ENCODE peak calls at places on chromosomes 1 and 21, in six cellular contexts. M is heart right ventricle, E is upper lobe of left lung, V is GM12878, D is thoracic aorta, J is lung. K is an unnamed sample. For H3K27me3, the result is how much of the 10 kb centered on the place peaks cover.

GRCh38 chr21:27694667-27695066 is 727.8 kb upstream of the ADAMTS5 start:
- ATAC-seq in M (no peak), E (no peak), V (no peak), D (no peak), J (no peak), K (no peak)

GRCh38 chr1:177770096-177770495 is 199.8 kb downstream of the SEC16B start:
- ATAC-seq in M (no peak), E (no peak), V (no peak), D (no peak), J (no peak), K (no peak)

GRCh38 chr21:25872271-25872670 is 137.5 kb downstream of the GABPA start:
- ATAC-seq in M (no peak), E (no peak), V (no peak), D (no peak), J (no peak), K (no peak)

GRCh38 chr1:81330521-81330920 is 470.2 kb upstream of the ADGRL2 start:
- ATAC-seq in M (peak), E (no peak), V (no peak), D (no peak), J (no peak), K (no peak)

GRCh38 chr1:10934150-10934818 is 78.2 kb upstream of the TARDBP start:
- ATAC-seq in M (peak), E (no peak), V (no peak), D (no peak), J (no peak), K (no peak)

GRCh38 chr1:66046415-66046814 is 253.7 kb downstream of the PDE4B start:
- ATAC-seq in M (no peak), E (no peak), V (no peak), D (no peak), J (no peak), K (no peak)

GRCh38 chr1:89945852-89946476 is 48.9 kb upstream of the ZNF326 start:
- ATAC-seq in M (no peak), E (no peak), V (peak), D (no peak), J (no peak), K (no peak)

GRCh38 chr1:200400556-200400955 is 9.3 kb downstream of the ZNF281 start:
- ATAC-seq in M (no peak), E (no peak), V (no peak), D (no peak), J (no peak), K (no peak)

GRCh38 chr1:160167580-160167979 is 16.2 kb downstream of the ATP1A4 start:
- ATAC-seq in M (no peak), E (no peak), V (peak), D (no peak), J (no peak), K (no peak)

GRCh38 chr1:28296401-28297220 is 32.2 kb upstream of the MED18 start:
- ATAC-seq in M (no peak), E (peak), V (no peak), D (no peak), J (no peak), K (no peak)

GRCh38 chr1:94272388-94272787 is 35.0 kb upstream of the ARHGAP29 start:
- ATAC-seq in M (no peak), E (no peak), V (no peak), D (no peak), J (no peak), K (no peak)

GRCh38 chr1:118986839-118987430 is 1.2 kb downstream of the TBX15 start:
- ATAC-seq in M (no peak), E (peak), V (no peak), D (no peak), J (no peak), K (peak)

GRCh38 chr1:204647114-204647804 is 38.3 kb downstream of the LRRN2 start:
- ATAC-seq in M (no peak), E (peak), V (peak), D (no peak), J (no peak), K (no peak)

GRCh38 chr21:25024639-25025038 is 582.6 kb downstream of the MRPL39 start:
- ATAC-seq in M (no peak), E (no peak), V (peak), D (no peak), J (no peak), K (no peak)

GRCh38 chr1:65758128-65758527 is 34.6 kb upstream of the PDE4B start:
- ATAC-seq in M (no peak), E (no peak), V (no peak), D (no peak), J (no peak), K (no peak)

GRCh38 chr1:194102607-194103006 is 916.2 kb upstream of the B3GALT2 start:
- ATAC-seq in M (no peak), E (no peak), V (peak), D (no peak), J (no peak), K (no peak)

GRCh38 chr21:46099476-46099875 is 1.6 kb downstream of the COL6A2 start:
- ATAC-seq in M (peak), E (peak), V (no peak), D (no peak), J (peak), K (no peak)

GRCh38 chr1:201007481-201007880 is 16.0 kb downstream of the KIF21B start:
- ATAC-seq in M (no peak), E (no peak), V (no peak), D (no peak), J (no peak), K (no peak)

GRCh38 chr1:8133657-8134430 is 107.7 kb upstream of the ERRFI1 start:
- ATAC-seq in M (peak), E (peak), V (no peak), D (peak), J (peak), K (peak)

GRCh38 chr1:229280921-229281320 is 10.0 kb downstream of the RAB4A start:
- ATAC-seq in M (no peak), E (no peak), V (no peak), D (no peak), J (no peak), K (no peak)

GRCh38 chr1:51354417-51354816 is 24.1 kb upstream of the TTC39A start:
- ATAC-seq in M (no peak), E (no peak), V (no peak), D (no peak), J (no peak), K (no peak)

GRCh38 chr21:35226960-35227741 is 178.0 kb upstream of the RUNX1 start:
- ATAC-seq in M (no peak), E (no peak), V (peak), D (no peak), J (no peak), K (no peak)

GRCh38 chr1:6162773-6163172 is 17.3 kb downstream of the CHD5 start:
- ATAC-seq in M (no peak), E (no peak), V (peak), D (no peak), J (no peak), K (no peak)

GRCh38 chr1:36802018-36802417 is 232.3 kb downstream of the GRIK3 start:
- ATAC-seq in M (no peak), E (no peak), V (no peak), D (no peak), J (no peak), K (no peak)

GRCh38 chr1:17370618-17371017 is 1.4 kb upstream of the PADI6 start:
- ATAC-seq in M (no peak), E (no peak), V (peak), D (no peak), J (no peak), K (no peak)

GRCh38 chr21:41043008-41043407 is 125.0 kb upstream of the BACE2 start:
- ATAC-seq in M (no peak), E (no peak), V (no peak), D (no peak), J (no peak), K (no peak)

GRCh38 chr1:212557739-212558664 is 50.6 kb upstream of the ATF3 start:
- ATAC-seq in M (peak), E (peak), V (peak), D (no peak), J (peak), K (peak)

GRCh38 chr21:34889287-34889536 is 159.9 kb downstream of the RUNX1 start:
- ATAC-seq in M (no peak), E (no peak), V (no peak), D (no peak), J (peak), K (no peak)

GRCh38 chr1:58982259-58982998 is 198.6 kb upstream of the JUN start:
- ATAC-seq in M (peak), E (no peak), V (no peak), D (no peak), J (no peak), K (peak)

GRCh38 chr1:10724948-10725852 is 71.2 kb downstream of the CASZ1 start:
- ATAC-seq in M (peak), E (peak), V (no peak), D (no peak), J (no peak), K (peak)

GRCh38 chr1:11740258-11741192 is 4.6 kb downstream of the AGTRAP start:
- ATAC-seq in M (no peak), E (no peak), V (peak), D (no peak), J (no peak), K (no peak)

GRCh38 chr1:170495006-170495405 is 37.0 kb upstream of the GORAB start:
- ATAC-seq in M (no peak), E (no peak), V (no peak), D (no peak), J (no peak), K (no peak)

GRCh38 chr1:211415700-211416099 is 76.3 kb downstream of the RD3 start:
- ATAC-seq in M (no peak), E (no peak), V (no peak), D (no peak), J (no peak), K (no peak)

GRCh38 chr21:41958886-41959563 is 5.2 kb upstream of the C2CD2 start:
- ATAC-seq in M (no peak), E (no peak), V (no peak), D (peak), J (no peak), K (no peak)

GRCh38 chr1:211639500-211640361 is 35.7 kb downstream of the NEK2 start:
- ATAC-seq in M (no peak), E (no peak), V (no peak), D (peak), J (no peak), K (no peak)

DNA sequence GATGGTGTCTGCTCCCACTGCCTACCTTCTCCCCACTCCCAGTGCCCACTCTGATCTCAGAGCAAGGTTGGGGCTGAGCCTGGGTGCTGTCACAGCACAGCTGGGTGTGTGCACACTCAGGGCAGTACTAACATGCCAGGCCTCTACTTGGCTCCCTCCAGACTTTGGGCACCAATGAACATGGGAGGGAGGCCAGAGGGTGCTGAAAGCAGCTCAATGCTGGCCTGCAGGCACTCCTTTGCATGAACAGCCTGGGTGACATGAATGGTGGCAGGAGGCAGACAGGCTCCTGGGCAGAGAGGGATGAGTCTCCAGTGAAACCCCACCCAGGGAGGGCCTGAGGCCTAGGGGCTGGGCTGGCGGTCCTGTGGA is 25.8 kb upstream of the DENND1B start:
- ATAC-seq in M (peak), E (no peak), V (no peak), D (no peak), J (no peak), K (no peak)
- H3K27me3 ChIP-seq in M (under half), E (under half), V (under half), D (under half), J (under half), K (under half)

GRCh38 chr1:22340066-22340465 is 111.6 kb upstream of the ZBTB40 start:
- ATAC-seq in M (no peak), E (no peak), V (no peak), D (no peak), J (no peak), K (no peak)
- H3K27me3 ChIP-seq in M (under half), E (under half), V (under half), D (under half), J (under half), K (half or more)

DNA sequence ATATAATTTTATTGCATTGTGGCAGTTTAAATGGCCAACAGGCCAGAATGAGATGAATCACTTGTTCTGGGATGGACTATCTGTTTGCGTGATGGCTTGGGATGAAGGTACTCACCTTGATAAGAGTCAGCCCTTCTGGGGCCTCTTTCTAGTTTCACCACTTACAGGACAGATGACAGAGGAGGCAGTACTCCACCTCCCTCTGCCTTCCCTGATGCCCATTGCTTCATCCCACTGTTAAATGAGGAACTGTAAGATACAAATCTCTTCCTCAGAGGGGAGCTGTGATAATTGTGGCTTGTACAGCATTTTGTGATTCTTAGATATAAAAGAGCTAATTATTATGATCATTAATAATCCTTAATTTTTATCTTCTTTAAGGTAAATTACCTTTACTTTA is 3.7 kb upstream of the TCHH start:
- ATAC-seq in M (no peak), E (no peak), V (no peak), D (no peak), J (no peak), K (no peak)
- H3K27me3 ChIP-seq in M (under half), E (under half), V (under half), D (under half), J (under half), K (half or more)

GRCh38 chr1:2107586-2108212 is 57.5 kb downstream of the PRKCZ start:
- ATAC-seq in M (no peak), E (no peak), V (no peak), D (no peak), J (no peak), K (no peak)

GRCh38 chr1:2105781-2106524 is 55.7 kb downstream of the PRKCZ start:
- ATAC-seq in M (no peak), E (no peak), V (no peak), D (no peak), J (no peak), K (no peak)

GRCh38 chr1:2104621-2105427 is 54.6 kb downstream of the PRKCZ start:
- ATAC-seq in M (peak), E (peak), V (no peak), D (no peak), J (peak), K (no peak)

GRCh38 chr1:2108213-2108876 is 58.1 kb downstream of the PRKCZ start:
- ATAC-seq in M (peak), E (no peak), V (no peak), D (no peak), J (no peak), K (no peak)

DNA sequence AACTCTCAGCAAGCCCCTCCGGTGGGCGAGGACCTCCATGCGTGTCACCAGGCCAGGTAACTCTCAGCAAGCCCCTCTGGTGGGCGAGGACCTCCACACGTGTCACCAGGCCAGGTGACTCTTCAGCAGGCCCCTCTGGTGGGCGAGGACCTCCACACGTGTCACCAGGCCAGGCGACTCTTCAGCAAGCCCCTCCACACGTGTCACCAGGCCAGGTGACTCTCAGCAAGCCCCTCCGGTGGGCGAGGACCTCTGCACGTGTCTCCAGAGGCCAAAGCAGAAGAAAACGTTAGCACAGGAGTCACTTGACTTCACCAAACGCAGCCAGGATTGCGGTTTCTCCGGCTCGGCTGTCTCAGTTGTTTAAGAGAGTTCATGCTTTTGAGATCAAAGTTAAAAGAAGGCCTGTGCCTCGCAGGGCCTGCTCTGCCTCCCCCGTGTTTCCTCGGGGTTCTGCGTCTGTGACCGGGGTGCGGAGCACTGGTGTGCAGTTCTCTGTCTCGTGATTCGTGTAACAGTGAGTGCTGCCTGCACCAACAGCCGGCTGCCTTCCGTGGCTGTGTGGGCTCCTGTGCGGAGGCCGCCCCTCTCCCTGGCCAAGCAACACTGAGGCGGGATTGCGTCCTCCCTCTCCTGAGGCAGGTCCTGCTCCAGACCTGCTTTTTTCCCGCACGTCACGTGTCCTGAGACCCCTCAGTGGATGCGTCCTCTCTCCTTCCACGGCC is 56.6 kb downstream of the PRKCZ start:
- ATAC-seq in M (no peak), E (no peak), V (no peak), D (no peak), J (no peak), K (no peak)
- H3K27me3 ChIP-seq in M (under half), E (under half), V (under half), D (under half), J (under half), K (half or more)

GRCh38 chr1:22824975-22825374 is 114.3 kb downstream of the EPHB2 start:
- ATAC-seq in M (no peak), E (no peak), V (no peak), D (no peak), J (no peak), K (no peak)

GRCh38 chr1:22828151-22828817 is 117.6 kb downstream of the EPHB2 start:
- ATAC-seq in M (peak), E (no peak), V (no peak), D (no peak), J (no peak), K (no peak)

GRCh38 chr1:22826630-22827580 is 116.3 kb downstream of the EPHB2 start:
- ATAC-seq in M (peak), E (peak), V (no peak), D (no peak), J (no peak), K (no peak)

GRCh38 chr1:22827666-22828065 is 117.0 kb downstream of the EPHB2 start:
- ATAC-seq in M (peak), E (no peak), V (no peak), D (no peak), J (no peak), K (no peak)

GRCh38 chr1:22825790-22826189 is 115.2 kb downstream of the EPHB2 start:
- ATAC-seq in M (no peak), E (no peak), V (no peak), D (no peak), J (no peak), K (no peak)
- H3K27me3 ChIP-seq in M (under half), E (under half), V (under half), D (under half), J (under half), K (under half)

GRCh38 chr21:32415999-32416398 is 3.5 kb downstream of the EVA1C start:
- ATAC-seq in M (no peak), E (no peak), V (no peak), D (no peak), J (no peak), K (no peak)
- H3K27me3 ChIP-seq in M (under half), E (under half), V (under half), D (under half), J (under half), K (under half)

DNA sequence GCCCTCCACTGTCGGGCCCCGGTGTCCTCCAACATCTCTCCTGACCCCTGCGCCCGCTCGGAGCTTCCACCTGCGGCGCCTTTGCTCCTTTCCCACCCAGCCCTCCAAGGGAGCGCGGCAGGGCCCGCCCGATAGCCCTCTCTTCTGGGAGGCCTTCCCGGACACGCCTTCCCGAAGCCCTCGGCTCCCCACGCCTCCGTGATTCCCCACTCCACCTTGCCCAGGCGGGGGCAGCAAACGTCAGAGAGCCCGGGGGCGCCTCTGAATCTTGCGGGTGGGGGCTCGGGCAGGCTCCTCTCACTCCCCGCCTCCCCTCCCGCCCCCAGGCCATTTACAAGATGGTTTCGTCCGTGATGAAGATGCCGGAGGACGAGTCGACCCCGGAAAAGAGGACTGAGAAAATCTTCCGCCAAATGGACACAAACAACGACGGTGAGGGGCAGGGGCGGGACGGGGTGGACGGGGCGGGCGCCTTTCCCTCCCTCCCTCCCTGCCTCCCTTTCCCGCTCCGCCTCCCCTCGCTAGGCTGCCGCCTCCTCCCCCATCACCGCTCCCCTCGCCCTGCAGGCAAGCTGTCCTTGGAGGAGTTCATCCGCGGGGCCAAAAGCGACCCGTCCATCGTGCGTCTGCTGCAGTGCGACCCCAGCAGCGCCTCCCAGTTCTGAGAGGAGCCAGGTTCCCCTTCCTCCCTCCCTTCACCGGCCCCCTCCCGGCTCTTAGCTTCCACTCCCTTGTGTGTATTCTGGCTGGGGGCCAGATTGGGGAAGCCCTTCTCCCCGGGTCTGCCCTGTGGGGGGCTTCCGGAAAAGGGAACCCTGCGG is 7.1 kb downstream of the HPCA start:
- ATAC-seq in M (no peak), E (peak), V (peak), D (no peak), J (peak), K (peak)
- H3K27me3 ChIP-seq in M (under half), E (under half), V (under half), D (under half), J (under half), K (half or more)

DNA sequence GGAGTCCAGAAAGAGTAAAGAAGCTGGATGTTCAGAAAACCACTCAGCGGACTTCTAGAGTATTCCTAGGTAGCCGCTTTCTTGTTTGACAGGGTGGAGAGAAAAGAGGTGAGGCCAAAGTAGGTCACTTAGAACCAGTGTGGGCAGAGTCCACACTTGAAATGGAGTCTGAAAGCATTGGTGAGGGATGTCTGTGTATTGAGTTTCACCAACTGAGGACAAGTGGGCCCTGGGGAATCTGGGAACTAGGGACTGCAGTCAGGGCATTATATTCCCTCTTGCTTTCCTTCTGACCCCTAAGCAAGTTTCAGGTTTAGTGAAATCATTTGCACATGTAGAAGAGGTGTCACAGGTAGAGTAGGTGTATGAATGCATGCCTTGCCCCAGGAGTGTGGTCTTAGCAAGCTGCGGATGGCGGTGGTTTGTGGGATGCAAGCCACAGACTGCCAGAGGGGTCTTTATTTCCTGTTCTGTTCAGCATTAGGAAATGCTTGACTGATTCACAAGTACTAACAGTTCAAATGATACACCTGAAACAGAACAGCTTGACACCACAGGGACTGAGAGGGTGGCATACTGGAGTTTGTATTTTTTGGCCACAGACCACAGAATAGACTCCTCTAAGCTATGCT is 1.1 kb upstream of the GNG12 start:
- ATAC-seq in M (no peak), E (no peak), V (peak), D (no peak), J (no peak), K (no peak)
- H3K27me3 ChIP-seq in M (under half), E (under half), V (under half), D (under half), J (under half), K (under half)